ENCODE peak calls at places on chromosomes 4 and X, in four cellular contexts. One of them, this sample, is unnamed.

GRCh38 chr4:89640620-89641366 is 196.2 kb downstream of the SNCA start:
- DNase-seq in left colon: peak
- DNase-seq in GM23248: peak
- DNase-seq in NCI-H510A: no peak
- DNase-seq in this sample: no peak

GRCh38 chrX:10531927-10532326 is 88.5 kb downstream of the MID1 start:
- DNase-seq in left colon: no peak
- DNase-seq in NCI-H510A: no peak
- DNase-seq in GM23248: no peak
- DNase-seq in this sample: no peak

GRCh38 chr4:184748251-184748652 is 14.4 kb upstream of the CENPU start:
- DNase-seq in left colon: peak
- DNase-seq in NCI-H510A: peak
- DNase-seq in GM23248: no peak
- DNase-seq in this sample: no peak

GRCh38 chr4:180990931-180991330 is 1252.3 kb upstream of the TENM3 start:
- DNase-seq in NCI-H510A: no peak
- DNase-seq in GM23248: no peak
- DNase-seq in left colon: no peak
- DNase-seq in this sample: no peak

GRCh38 chr4:69092190-69092589 is 4.1 kb upstream of the UGT2B7 start:
- DNase-seq in left colon: no peak
- DNase-seq in NCI-H510A: no peak
- DNase-seq in GM23248: peak
- DNase-seq in this sample: no peak

GRCh38 chrX:110408949-110409588 is 50.4 kb downstream of the RTL9 start:
- DNase-seq in GM23248: no peak
- DNase-seq in NCI-H510A: no peak
- DNase-seq in left colon: no peak
- DNase-seq in this sample: no peak

GRCh38 chrX:153870791-153871360 is 15.1 kb downstream of the L1CAM start:
- DNase-seq in NCI-H510A: no peak
- DNase-seq in left colon: no peak
- DNase-seq in GM23248: no peak
- DNase-seq in this sample: no peak

GRCh38 chr4:62644372-62644771 is 1444.2 kb downstream of the ADGRL3 start:
- DNase-seq in NCI-H510A: peak
- DNase-seq in GM23248: no peak
- DNase-seq in left colon: no peak
- DNase-seq in this sample: no peak

GRCh38 chr4:113049421-113050355 is at the start of gene ANK2:
- DNase-seq in left colon: no peak
- DNase-seq in NCI-H510A: no peak
- DNase-seq in GM23248: peak
- DNase-seq in this sample: no peak

GRCh38 chr4:147707892-147708672 is 23.8 kb upstream of the ARHGAP10 start:
- DNase-seq in left colon: no peak
- DNase-seq in GM23248: peak
- DNase-seq in NCI-H510A: no peak
- DNase-seq in this sample: peak

GRCh38 chr4:95551653-95552052 is 2.9 kb upstream of the UNC5C start:
- DNase-seq in GM23248: no peak
- DNase-seq in NCI-H510A: no peak
- DNase-seq in left colon: no peak
- DNase-seq in this sample: no peak

GRCh38 chr4:184616633-184617471 is 32.4 kb downstream of the CASP3 start:
- DNase-seq in GM23248: no peak
- DNase-seq in NCI-H510A: no peak
- DNase-seq in left colon: no peak
- DNase-seq in this sample: no peak

GRCh38 chr4:19969492-19969891 is 282.2 kb upstream of the SLIT2 start:
- DNase-seq in NCI-H510A: no peak
- DNase-seq in left colon: no peak
- DNase-seq in GM23248: no peak
- DNase-seq in this sample: no peak

GRCh38 chrX:132488819-132489255 is at the start of gene MBNL3:
- DNase-seq in GM23248: peak
- DNase-seq in NCI-H510A: peak
- DNase-seq in left colon: peak
- DNase-seq in this sample: no peak

GRCh38 chr4:168562021-168562691 is 65.3 kb downstream of the PALLD start:
- DNase-seq in left colon: no peak
- DNase-seq in GM23248: peak
- DNase-seq in NCI-H510A: no peak
- DNase-seq in this sample: no peak

GRCh38 chr4:138567696-138568095 is 325.5 kb upstream of the SLC7A11 start:
- DNase-seq in GM23248: peak
- DNase-seq in NCI-H510A: no peak
- DNase-seq in left colon: no peak
- DNase-seq in this sample: no peak

GRCh38 chr4:69689530-69690111 is 36.6 kb upstream of the UGT2A1 start:
- DNase-seq in GM23248: peak
- DNase-seq in left colon: no peak
- DNase-seq in NCI-H510A: peak
- DNase-seq in this sample: no peak

GRCh38 chrX:16188687-16189086 is 21.4 kb downstream of the MAGEB17 start:
- DNase-seq in NCI-H510A: no peak
- DNase-seq in GM23248: peak
- DNase-seq in left colon: no peak
- DNase-seq in this sample: no peak

GRCh38 chr4:20252656-20253271 is 1.1 kb downstream of the SLIT2 start:
- DNase-seq in NCI-H510A: peak
- DNase-seq in left colon: no peak
- DNase-seq in GM23248: peak
- DNase-seq in this sample: no peak

GRCh38 chr4:10088135-10089010 is 28.2 kb downstream of the WDR1 start:
- DNase-seq in NCI-H510A: no peak
- DNase-seq in GM23248: no peak
- DNase-seq in left colon: peak
- DNase-seq in this sample: no peak

GRCh38 chr4:55435136-55435535 is 39.4 kb downstream of the TMEM165 start:
- DNase-seq in left colon: no peak
- DNase-seq in GM23248: peak
- DNase-seq in NCI-H510A: no peak
- DNase-seq in this sample: peak

GRCh38 chrX:99777912-99778311 is 632.2 kb downstream of the PCDH19 start:
- DNase-seq in NCI-H510A: no peak
- DNase-seq in GM23248: no peak
- DNase-seq in left colon: no peak
- DNase-seq in this sample: no peak

GRCh38 chrX:105822138-105823091 is at the start of gene NRK:
- DNase-seq in GM23248: no peak
- DNase-seq in NCI-H510A: peak
- DNase-seq in left colon: no peak
- DNase-seq in this sample: no peak

GRCh38 chr4:29199025-29199424 is 1521.1 kb upstream of the PCDH7 start:
- DNase-seq in GM23248: no peak
- DNase-seq in NCI-H510A: no peak
- DNase-seq in left colon: no peak
- DNase-seq in this sample: no peak